ENCODE peak calls at places on chromosomes 2 and 18, in nine cellular contexts. N is B cell, O is Calu3, P is choroid plexus epithelial cell, M is GM20000, J is foreskin fibroblast, Y is PC-3, T is GM13977, U is psoas muscle. I is an unnamed sample.

GRCh38 chr2:66872926-66873714 is 438.2 kb downstream of the MEIS1 start:
- DNase-seq in U (no peak), O (no peak), M (no peak), P (no peak), J (no peak), T (no peak), Y (no peak), N (no peak), I (no peak)

GRCh38 chr2:636151-636621 is 41.0 kb downstream of the TMEM18 start:
- DNase-seq in O (no peak), T (no peak), P (no peak), Y (no peak), J (no peak), U (no peak), M (no peak), N (no peak), I (no peak)

GRCh38 chr2:71596011-71596410 is 142.7 kb downstream of the DYSF start:
- DNase-seq in M (no peak), Y (no peak), J (no peak), P (no peak), T (no peak), O (no peak), U (no peak), N (no peak), I (no peak)

GRCh38 chr2:102284611-102285010 is 26.8 kb upstream of the IL1RL1 start:
- DNase-seq in T (no peak), M (no peak), U (no peak), J (no peak), N (no peak), P (peak), O (no peak), Y (peak), I (no peak)

GRCh38 chr18:35604369-35604768 is 22.8 kb downstream of the GALNT1 start:
- DNase-seq in O (no peak), M (no peak), U (no peak), Y (no peak), N (no peak), P (no peak), T (no peak), J (no peak), I (no peak)

GRCh38 chr2:236934166-236934565 is 151.5 kb upstream of the COPS8 start:
- DNase-seq in M (no peak), O (no peak), U (no peak), T (no peak), P (no peak), Y (no peak), J (no peak), N (no peak), I (no peak)

GRCh38 chr2:179239194-179239593 is 25.4 kb downstream of the SESTD1 start:
- DNase-seq in J (no peak), N (no peak), M (no peak), Y (peak), U (no peak), T (no peak), O (no peak), P (peak), I (no peak)

GRCh38 chr2:39620067-39620466 is 45.6 kb upstream of the TMEM178A start:
- DNase-seq in U (no peak), P (peak), O (peak), Y (peak), N (peak), T (no peak), J (peak), M (no peak), I (peak)

GRCh38 chr2:220269421-220269820 is 642.0 kb downstream of the SLC4A3 start:
- DNase-seq in Y (no peak), O (no peak), J (no peak), M (no peak), N (no peak), P (no peak), T (no peak), U (no peak), I (no peak)

GRCh38 chr2:70247364-70248144 is 874 bp downstream of the TIA1 start:
- DNase-seq in J (no peak), M (no peak), N (no peak), P (peak), O (no peak), Y (peak), T (no peak), U (no peak), I (peak)

GRCh38 chr2:69514836-69515235 is 77.6 kb upstream of the NFU1 start:
- DNase-seq in U (no peak), J (no peak), Y (no peak), N (no peak), T (no peak), O (no peak), P (peak), M (no peak), I (no peak)

GRCh38 chr2:69465513-69466456 is 28.6 kb upstream of the NFU1 start:
- DNase-seq in N (no peak), J (no peak), T (no peak), U (peak), M (no peak), O (no peak), Y (no peak), P (no peak), I (peak)

GRCh38 chr2:181231151-181231550 is 226.0 kb upstream of the ITGA4 start:
- DNase-seq in Y (peak), O (no peak), M (no peak), U (no peak), P (no peak), N (no peak), J (no peak), T (no peak), I (no peak)

GRCh38 chr2:231308631-231309414 is 86.7 kb upstream of the B3GNT7 start:
- DNase-seq in M (no peak), T (no peak), J (no peak), Y (peak), U (no peak), O (no peak), P (peak), N (no peak), I (peak)

GRCh38 chr18:79365701-79366100 is 30.0 kb upstream of the NFATC1 start:
- DNase-seq in Y (no peak), M (no peak), J (no peak), P (no peak), T (no peak), O (no peak), N (no peak), U (no peak), I (no peak)

GRCh38 chr2:220219371-220219770 is 591.9 kb downstream of the SLC4A3 start:
- DNase-seq in U (no peak), P (no peak), M (no peak), O (no peak), J (no peak), Y (peak), N (no peak), T (no peak), I (no peak)

GRCh38 chr2:33059452-33060156 is 112.9 kb downstream of the LTBP1 start:
- DNase-seq in J (no peak), U (no peak), O (no peak), T (no peak), M (no peak), Y (no peak), P (peak), N (no peak), I (peak)

GRCh38 chr2:20424300-20425290 is 22.3 kb upstream of the RHOB start:
- DNase-seq in J (peak), Y (peak), T (peak), P (peak), O (no peak), M (peak), N (peak), U (peak), I (peak)

GRCh38 chr2:197838589-197838988 is 34.2 kb downstream of the PLCL1 start:
- DNase-seq in P (no peak), M (no peak), Y (no peak), T (no peak), N (no peak), U (no peak), O (no peak), J (no peak), I (no peak)

GRCh38 chr18:28365406-28365805 is 188.5 kb upstream of the CDH2 start:
- DNase-seq in J (no peak), O (peak), N (no peak), M (no peak), Y (peak), T (no peak), P (peak), U (no peak), I (peak)

GRCh38 chr2:180472133-180472532 is 465.0 kb upstream of the CWC22 start:
- DNase-seq in P (peak), M (no peak), N (no peak), U (no peak), O (no peak), T (no peak), Y (no peak), J (peak), I (peak)

GRCh38 chr2:38037325-38037724 is 38.6 kb downstream of the CYP1B1 start:
- DNase-seq in M (no peak), U (no peak), Y (no peak), J (no peak), T (no peak), O (no peak), P (no peak), N (no peak), I (no peak)

GRCh38 chr18:30501594-30501993 is 540.9 kb downstream of the DSC3 start:
- DNase-seq in U (no peak), O (no peak), J (no peak), N (no peak), M (no peak), P (no peak), T (no peak), Y (no peak), I (no peak)

GRCh38 chr2:119049968-119050657 is 108.1 kb downstream of the MARCO start:
- DNase-seq in O (peak), J (no peak), P (no peak), U (no peak), T (no peak), M (no peak), Y (no peak), N (no peak), I (peak)

GRCh38 chr2:224847961-224848850 is 132.0 kb upstream of the CCDC195 start:
- DNase-seq in N (no peak), O (peak), P (peak), M (no peak), J (peak), T (no peak), Y (peak), U (no peak), I (peak)

GRCh38 chr2:225270861-225271260 is 128.6 kb upstream of the NYAP2 start:
- DNase-seq in T (peak), P (peak), N (peak), J (no peak), Y (peak), O (peak), M (peak), U (no peak), I (peak)

GRCh38 chr2:241112592-241112991 is 10.5 kb upstream of the MTERF4 start:
- DNase-seq in Y (no peak), O (no peak), J (no peak), U (no peak), N (no peak), T (peak), M (peak), P (no peak), I (no peak)

GRCh38 chr18:59067873-59068272 is 71.8 kb upstream of the SEC11C start:
- DNase-seq in P (peak), T (no peak), N (peak), O (peak), Y (peak), U (no peak), J (no peak), M (no peak), I (peak)
- TF ChIP-seq CTCF in P (peak), T (peak), N (no peak), O (peak), Y (peak), U (peak), J (peak), M (peak), I (peak)

GRCh38 chr2:120441351-120441700 is 95.4 kb downstream of the INHBB start:
- DNase-seq in P (no peak), M (no peak), T (no peak), Y (no peak), J (no peak), N (no peak), O (no peak), U (no peak), I (no peak)
- TF ChIP-seq CTCF in P (no peak), M (no peak), T (no peak), Y (no peak), J (no peak), N (no peak), O (no peak), U (no peak), I (no peak)

GRCh38 chr2:74648009-74648443 is at the start of gene M1AP:
- DNase-seq in T (no peak), M (peak), Y (no peak), U (no peak), P (no peak), J (no peak), N (peak), O (no peak), I (no peak)
- TF ChIP-seq CTCF in T (peak), M (peak), Y (no peak), U (no peak), P (no peak), J (no peak), N (peak), O (no peak), I (no peak)

DNA sequence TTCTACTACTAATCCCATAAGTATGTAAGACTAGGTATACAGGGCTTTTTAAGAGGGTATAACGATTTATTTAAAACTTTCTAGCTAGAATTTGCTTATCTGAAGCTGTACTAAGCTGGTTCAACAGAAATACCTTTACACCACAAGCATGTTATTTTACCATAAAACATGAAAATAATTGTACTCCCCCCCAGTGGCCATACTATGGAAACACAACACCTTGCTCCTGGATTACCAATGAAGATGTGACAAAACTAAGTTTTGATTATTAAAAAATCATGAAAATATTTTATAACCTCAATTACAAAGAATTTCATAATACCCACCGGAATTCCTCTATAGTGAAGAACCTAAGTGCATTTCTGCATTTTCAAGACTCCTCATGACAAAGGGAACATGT is 27.3 kb downstream of the LPIN2 start:
- DNase-seq in U (no peak), P (peak), O (peak), T (peak), J (no peak), M (peak), N (peak), Y (peak), I (peak)
- TF ChIP-seq CTCF in U (peak), P (peak), O (peak), T (peak), J (peak), M (peak), N (peak), Y (peak), I (peak)

GRCh38 chr18:1018211-1018651 is 113.6 kb downstream of the ADCYAP1 start:
- DNase-seq in P (peak), O (no peak), Y (no peak), U (no peak), N (no peak), M (no peak), J (no peak), T (no peak), I (peak)
- TF ChIP-seq CTCF in P (no peak), O (no peak), Y (no peak), U (no peak), N (no peak), M (no peak), J (no peak), T (no peak), I (no peak)

DNA sequence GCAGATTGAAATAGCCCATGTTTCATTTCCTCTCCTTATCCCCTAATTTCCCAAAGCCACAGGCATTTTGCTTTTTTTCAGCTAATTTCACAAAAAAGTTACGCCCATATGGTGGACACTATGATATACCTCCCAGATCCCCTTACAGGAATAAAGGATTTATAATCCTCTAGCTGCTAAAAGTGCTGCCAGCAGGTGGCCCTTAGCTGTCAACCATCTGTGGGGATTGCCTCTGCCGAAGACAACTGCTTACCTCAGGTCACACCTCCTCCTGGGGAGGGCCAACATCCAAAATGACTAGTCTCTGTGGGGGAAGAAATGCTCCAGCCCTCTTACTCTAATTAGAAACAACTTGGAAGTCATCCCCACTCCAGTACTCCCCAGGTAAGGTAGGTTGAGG is 61.0 kb upstream of the EPB41L3 start:
- DNase-seq in J (no peak), O (no peak), T (no peak), P (peak), Y (no peak), M (no peak), N (no peak), U (no peak), I (no peak)
- TF ChIP-seq CTCF in J (no peak), O (no peak), T (no peak), P (peak), Y (peak), M (no peak), N (no peak), U (no peak), I (no peak)

GRCh38 chr2:159476329-159476728 is 140.0 kb downstream of the BAZ2B start:
- DNase-seq in M (no peak), Y (no peak), O (no peak), U (no peak), J (no peak), T (no peak), N (no peak), P (peak), I (no peak)

GRCh38 chr2:159468257-159468656 is 148.1 kb downstream of the BAZ2B start:
- DNase-seq in T (no peak), U (no peak), O (no peak), M (no peak), J (no peak), Y (no peak), N (no peak), P (no peak), I (no peak)

GRCh38 chr2:159475793-159476192 is 140.6 kb downstream of the BAZ2B start:
- DNase-seq in Y (no peak), J (no peak), P (no peak), O (no peak), U (no peak), T (no peak), M (no peak), N (no peak), I (no peak)

DNA sequence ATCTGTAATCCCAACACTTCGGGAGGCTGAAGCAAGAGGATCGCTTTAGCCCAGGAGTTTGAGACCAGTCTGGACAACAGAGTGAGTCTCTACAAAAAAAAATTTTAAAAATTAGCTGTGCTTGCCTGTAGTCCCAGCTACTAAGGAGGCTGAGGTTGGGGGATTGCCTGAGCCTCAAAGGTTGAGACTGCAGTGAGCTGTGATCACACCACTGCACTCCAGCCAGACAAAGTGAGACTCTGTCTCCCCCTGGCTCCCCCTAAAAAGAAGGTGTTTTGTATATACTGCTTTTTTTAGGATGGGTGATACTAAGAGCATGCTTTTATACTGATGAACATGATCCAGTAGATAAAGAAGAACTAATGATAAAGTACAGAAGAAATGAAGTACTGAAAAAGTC is 145.0 kb downstream of the BAZ2B start:
- DNase-seq in P (no peak), U (no peak), Y (no peak), N (no peak), J (no peak), M (no peak), T (no peak), O (no peak), I (no peak)
- TF ChIP-seq CTCF in P (no peak), U (no peak), Y (no peak), N (no peak), J (no peak), M (no peak), T (no peak), O (no peak), I (no peak)

GRCh38 chr2:121356058-121356640 is 71.1 kb upstream of the TFCP2L1 start:
- DNase-seq in Y (peak), N (peak), J (peak), O (peak), T (peak), P (peak), U (no peak), M (peak), I (peak)
- TF ChIP-seq CTCF in Y (peak), N (peak), J (peak), O (peak), T (peak), P (peak), U (peak), M (peak), I (peak)